ENCODE peak calls at places on chromosomes 5 and 9, in eight cellular contexts. U is activated CD8-positive, alpha-beta T cell treated with anti-CD3 and anti-CD28 coated beads for 36 hours; F is GM19239; O is NCI-H1417; C is neural progenitor cell; E is T1000; Q is SK-N-SH; D is sciatic nerve. K is an unnamed sample.

GRCh38 chr5:73564018-73564417 is 1.4 kb downstream of the ANKRA2 start:
- DNase-seq in F (no peak), C (no peak), D (no peak), O (peak), Q (peak), E (no peak), U (no peak), K (no peak)

GRCh38 chr5:134451618-134452505 is 40.2 kb upstream of the CDKN2AIPNL start:
- DNase-seq in F (no peak), O (no peak), E (peak), C (no peak), D (peak), Q (no peak), U (no peak), K (no peak)

GRCh38 chr9:76818271-76818670 is 54.0 kb downstream of the PCA3 start:
- DNase-seq in C (no peak), O (peak), Q (no peak), F (no peak), U (no peak), D (peak), E (peak), K (no peak)

GRCh38 chr5:351911-352225 is 30.4 kb downstream of the AHRR start:
- DNase-seq in U (no peak), O (no peak), C (no peak), F (no peak), E (no peak), Q (no peak), D (no peak), K (no peak)

GRCh38 chr9:131191857-131192256 is 66.5 kb downstream of the NUP214 start:
- DNase-seq in Q (no peak), E (no peak), O (no peak), C (no peak), U (no peak), D (no peak), F (no peak), K (no peak)

GRCh38 chr5:137753227-137753985 is 757 bp downstream of the HNRNPA0 start:
- DNase-seq in O (no peak), U (peak), D (peak), E (no peak), F (no peak), C (peak), Q (peak), K (peak)

GRCh38 chr5:40437452-40437861 is 242.3 kb upstream of the PTGER4 start:
- DNase-seq in Q (no peak), O (no peak), D (no peak), U (peak), C (no peak), F (no peak), E (peak), K (no peak)

GRCh38 chr5:169626779-169627178 is 10.3 kb upstream of the DOCK2 start:
- DNase-seq in Q (no peak), C (no peak), O (no peak), U (no peak), F (no peak), D (no peak), E (peak), K (no peak)

GRCh38 chr5:160183075-160183474 is 46.2 kb upstream of the FABP6 start:
- DNase-seq in O (no peak), D (no peak), E (no peak), C (no peak), Q (no peak), U (no peak), F (no peak), K (no peak)

GRCh38 chr5:118548761-118549160 is 439.6 kb downstream of the DTWD2 start:
- DNase-seq in D (no peak), U (no peak), C (no peak), F (no peak), E (peak), Q (no peak), O (no peak), K (no peak)

GRCh38 chr5:138974227-138975063 is 99.3 kb upstream of the LRRTM2 start:
- DNase-seq in F (no peak), D (no peak), U (no peak), O (no peak), C (peak), Q (no peak), E (no peak), K (no peak)

GRCh38 chr5:77844408-77845272 is 68.5 kb upstream of the TBCA start:
- DNase-seq in C (peak), D (no peak), O (peak), F (no peak), U (no peak), E (no peak), Q (peak), K (peak)

GRCh38 chr9:99474186-99474585 is 252.1 kb downstream of the SEC61B start:
- DNase-seq in D (no peak), O (no peak), F (no peak), U (no peak), C (no peak), E (no peak), Q (no peak), K (no peak)

GRCh38 chr5:173581408-173582197 is 34.8 kb downstream of the BOD1 start:
- DNase-seq in U (peak), Q (peak), F (peak), E (no peak), O (no peak), C (peak), D (no peak), K (no peak)

GRCh38 chr9:20148416-20148815 is 359.6 kb upstream of the SLC24A2 start:
- DNase-seq in E (no peak), Q (no peak), F (no peak), C (no peak), D (no peak), O (no peak), U (no peak), K (no peak)

GRCh38 chr5:176822426-176823075 is 12.2 kb downstream of the UNC5A start:
- DNase-seq in F (no peak), C (no peak), Q (peak), D (no peak), U (no peak), O (peak), E (no peak), K (no peak)

GRCh38 chr5:29614202-29614601 is 1579.3 kb upstream of the CDH6 start:
- DNase-seq in Q (no peak), E (no peak), O (no peak), C (no peak), F (no peak), U (no peak), D (no peak), K (no peak)

GRCh38 chr9:35636135-35636876 is 14.4 kb downstream of the SIT1 start:
- DNase-seq in D (peak), O (no peak), C (no peak), U (no peak), F (no peak), Q (no peak), E (no peak), K (no peak)

GRCh38 chr5:73433982-73434342 is 14.6 kb downstream of the FOXD1 start:
- DNase-seq in O (no peak), Q (no peak), E (no peak), U (no peak), C (no peak), F (no peak), D (no peak), K (no peak)

GRCh38 chr5:146441896-146442295 is 5.2 kb upstream of the TCERG1 start:
- DNase-seq in D (no peak), C (no peak), O (no peak), U (no peak), F (no peak), E (no peak), Q (no peak), K (no peak)

GRCh38 chr5:142145106-142145900 is 36.7 kb downstream of the NDFIP1 start:
- DNase-seq in O (peak), D (peak), F (peak), E (peak), C (peak), Q (peak), U (peak), K (no peak)

GRCh38 chr9:135788576-135789300 is 86.8 kb downstream of the KCNT1 start:
- DNase-seq in D (no peak), Q (no peak), E (no peak), U (no peak), O (no peak), F (no peak), C (no peak), K (no peak)

GRCh38 chr5:1211701-1212100 is 10.3 kb downstream of the SLC6A19 start:
- DNase-seq in U (no peak), F (no peak), C (no peak), Q (no peak), D (no peak), E (no peak), O (no peak), K (no peak)

GRCh38 chr5:124111886-124112285 is 599.9 kb downstream of the CSNK1G3 start:
- DNase-seq in O (no peak), E (no peak), C (no peak), D (no peak), F (no peak), U (no peak), Q (no peak), K (no peak)

GRCh38 chr5:132079619-132080018 is 6.0 kb downstream of the CSF2 start:
- DNase-seq in F (no peak), C (no peak), U (no peak), Q (no peak), O (no peak), D (no peak), E (no peak), K (no peak)

GRCh38 chr9:14593406-14593805 is 99.8 kb downstream of the ZDHHC21 start:
- DNase-seq in C (no peak), D (no peak), E (no peak), O (no peak), U (no peak), F (no peak), Q (no peak), K (no peak)

GRCh38 chr5:124736111-124736813 is 10.2 kb downstream of the ZNF608 start:
- DNase-seq in F (no peak), U (no peak), Q (no peak), C (no peak), D (no peak), O (no peak), E (no peak), K (no peak)

GRCh38 chr5:140591747-140592372 is 27.2 kb downstream of the SLC35A4 start:
- DNase-seq in C (no peak), D (no peak), U (no peak), O (no peak), F (no peak), Q (no peak), E (no peak), K (no peak)

GRCh38 chr5:160198148-160198545 is 31.2 kb upstream of the FABP6 start:
- DNase-seq in E (no peak), C (no peak), F (no peak), Q (no peak), O (no peak), U (no peak), D (no peak), K (no peak)

GRCh38 chr5:82277613-82277986 is 554 bp downstream of the RPS23 start:
- DNase-seq in F (no peak), O (peak), U (no peak), D (no peak), E (no peak), Q (peak), C (no peak), K (no peak)

GRCh38 chr5:179926657-179927056 is 19.0 kb upstream of the TBC1D9B start:
- DNase-seq in E (no peak), U (no peak), Q (no peak), F (no peak), C (no peak), O (no peak), D (no peak), K (no peak)

GRCh38 chr9:7115606-7116005 is 357.8 kb downstream of the KDM4C start:
- DNase-seq in U (no peak), D (no peak), Q (no peak), O (no peak), F (no peak), E (no peak), C (no peak), K (no peak)

GRCh38 chr9:124450931-124451661 is 845 bp downstream of the ADGRD2 start:
- DNase-seq in U (no peak), E (no peak), Q (peak), C (no peak), D (no peak), O (no peak), F (no peak), K (no peak)

GRCh38 chr5:135124128-135124527 is 90.1 kb upstream of the PITX1 start:
- DNase-seq in D (no peak), F (no peak), C (no peak), O (no peak), E (no peak), U (no peak), Q (no peak), K (no peak)

K was measured in activated gamma-delta T cell.